ENCODE peak calls at places on chromosomes 16 and 17, in ten cellular contexts. One of them, this sample, is unnamed.

GRCh38 chr17:74601944-74602572 is 10.0 kb upstream of the CD300LD start:
- DNase-seq in sigmoid colon: no peak
- DNase-seq in stomach: no peak
- DNase-seq in GM23338: peak; percentile 67
- DNase-seq in Panc1: peak; percentile 33
- DNase-seq in transverse colon: peak; percentile 23
- DNase-seq in vagina: no peak
- DNase-seq in endothelial cell of umbilical vein: peak; percentile 5
- DNase-seq in HL-60: peak; percentile 62
- DNase-seq in HepG2: peak; percentile 60
- DNase-seq in this sample: no peak

GRCh38 chr17:77246110-77247047 is 105.6 kb downstream of the SEC14L1 start:
- DNase-seq in sigmoid colon: no peak
- DNase-seq in stomach: no peak
- DNase-seq in GM23338: no peak
- DNase-seq in Panc1: no peak
- DNase-seq in transverse colon: peak; percentile 38
- DNase-seq in vagina: no peak
- DNase-seq in endothelial cell of umbilical vein: no peak
- DNase-seq in HL-60: no peak
- DNase-seq in HepG2: no peak
- DNase-seq in this sample: no peak

GRCh38 chr16:84357191-84357651 is 11.1 kb upstream of the ATP2C2 start:
- DNase-seq in sigmoid colon: no peak
- DNase-seq in stomach: no peak
- DNase-seq in GM23338: no peak
- DNase-seq in Panc1: no peak
- DNase-seq in transverse colon: no peak
- DNase-seq in vagina: no peak
- DNase-seq in endothelial cell of umbilical vein: no peak
- DNase-seq in HL-60: peak; percentile 88
- DNase-seq in HepG2: no peak
- DNase-seq in this sample: peak; percentile 50

GRCh38 chr17:62051053-62051452 is 14.0 kb downstream of the MED13 start:
- DNase-seq in sigmoid colon: no peak
- DNase-seq in stomach: no peak
- DNase-seq in GM23338: no peak
- DNase-seq in Panc1: no peak
- DNase-seq in transverse colon: no peak
- DNase-seq in vagina: no peak
- DNase-seq in endothelial cell of umbilical vein: no peak
- DNase-seq in HL-60: no peak
- DNase-seq in HepG2: peak; percentile 33
- DNase-seq in this sample: no peak

GRCh38 chr16:31002252-31002700 is 8.2 kb downstream of the STX1B start:
- DNase-seq in sigmoid colon: no peak
- DNase-seq in stomach: no peak
- DNase-seq in GM23338: no peak
- DNase-seq in Panc1: no peak
- DNase-seq in transverse colon: no peak
- DNase-seq in vagina: no peak
- DNase-seq in endothelial cell of umbilical vein: no peak
- DNase-seq in HL-60: no peak
- DNase-seq in HepG2: no peak
- DNase-seq in this sample: no peak

GRCh38 chr16:85752511-85753420 is 1.9 kb upstream of the C16orf74 start:
- DNase-seq in sigmoid colon: peak; percentile 78
- DNase-seq in stomach: peak; percentile 81
- DNase-seq in GM23338: peak; percentile 71
- DNase-seq in Panc1: no peak
- DNase-seq in transverse colon: peak; percentile 46
- DNase-seq in vagina: no peak
- DNase-seq in endothelial cell of umbilical vein: no peak
- DNase-seq in HL-60: no peak
- DNase-seq in HepG2: peak; percentile 49
- DNase-seq in this sample: peak; percentile 50

GRCh38 chr17:64707077-64707591 is 45.0 kb upstream of the SMURF2 start:
- DNase-seq in sigmoid colon: peak; percentile 96
- DNase-seq in stomach: peak; percentile 77
- DNase-seq in GM23338: peak; percentile 36
- DNase-seq in Panc1: peak; percentile 92
- DNase-seq in transverse colon: peak; percentile 89
- DNase-seq in vagina: peak; percentile 95
- DNase-seq in endothelial cell of umbilical vein: peak; percentile 100
- DNase-seq in HL-60: peak; percentile 87
- DNase-seq in HepG2: peak; percentile 68
- DNase-seq in this sample: peak; percentile 64

GRCh38 chr16:30980068-30980371 is 5.0 kb upstream of the HSD3B7 start:
- DNase-seq in sigmoid colon: no peak
- DNase-seq in stomach: no peak
- DNase-seq in GM23338: no peak
- DNase-seq in Panc1: no peak
- DNase-seq in transverse colon: no peak
- DNase-seq in vagina: no peak
- DNase-seq in endothelial cell of umbilical vein: no peak
- DNase-seq in HL-60: no peak
- DNase-seq in HepG2: no peak
- DNase-seq in this sample: no peak

GRCh38 chr17:28407130-28407973 is 1.3 kb upstream of the SLC46A1 start:
- DNase-seq in sigmoid colon: no peak
- DNase-seq in stomach: no peak
- DNase-seq in GM23338: peak; percentile 68
- DNase-seq in Panc1: no peak
- DNase-seq in transverse colon: no peak
- DNase-seq in vagina: no peak
- DNase-seq in endothelial cell of umbilical vein: no peak
- DNase-seq in HL-60: no peak
- DNase-seq in HepG2: no peak
- DNase-seq in this sample: peak; percentile 59

GRCh38 chr17:28363186-28363585 is 1.8 kb downstream of the SEBOX start:
- DNase-seq in sigmoid colon: no peak
- DNase-seq in stomach: no peak
- DNase-seq in GM23338: no peak
- DNase-seq in Panc1: no peak
- DNase-seq in transverse colon: no peak
- DNase-seq in vagina: no peak
- DNase-seq in endothelial cell of umbilical vein: no peak
- DNase-seq in HL-60: no peak
- DNase-seq in HepG2: no peak
- DNase-seq in this sample: no peak

DNA sequence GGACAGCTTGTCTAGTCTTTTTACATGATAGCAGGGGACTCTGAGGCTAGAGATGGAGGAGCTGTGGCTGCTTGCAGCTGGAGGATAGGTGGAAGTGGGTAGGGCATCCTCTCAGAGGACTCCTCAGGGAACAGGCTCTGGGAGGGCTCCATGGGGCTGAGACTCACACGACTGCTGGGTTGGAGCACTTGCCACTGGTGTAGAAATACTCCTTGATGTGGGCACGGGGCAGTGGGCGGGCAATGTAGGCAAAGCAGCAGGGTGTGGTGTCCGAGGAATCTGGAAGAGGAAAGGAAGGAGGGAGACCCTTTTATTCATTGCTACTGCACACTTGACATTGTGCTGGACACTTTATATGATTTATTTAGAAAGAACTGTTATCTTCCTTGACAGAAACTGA is 1.8 kb downstream of the CCL5 start:
- DNase-seq in sigmoid colon: no peak
- DNase-seq in stomach: no peak
- DNase-seq in GM23338: no peak
- DNase-seq in Panc1: no peak
- DNase-seq in transverse colon: no peak
- DNase-seq in vagina: no peak
- DNase-seq in endothelial cell of umbilical vein: no peak
- DNase-seq in HL-60: no peak
- DNase-seq in HepG2: no peak
- DNase-seq in this sample: no peak
- H3K4me3 ChIP-seq in sigmoid colon: no peak overlapping the region
- H3K4me3 ChIP-seq in stomach: peak overlapping the region; percentile 28
- H3K4me3 ChIP-seq in GM23338: no peak overlapping the region
- H3K4me3 ChIP-seq in Panc1: no peak overlapping the region
- H3K4me3 ChIP-seq in transverse colon: no peak overlapping the region
- H3K4me3 ChIP-seq in vagina: no peak overlapping the region
- H3K4me3 ChIP-seq in endothelial cell of umbilical vein: no peak overlapping the region
- H3K4me3 ChIP-seq in HL-60: no peak overlapping the region
- H3K4me3 ChIP-seq in HepG2: no peak overlapping the region
- H3K4me3 ChIP-seq in this sample: no peak overlapping the region

DNA sequence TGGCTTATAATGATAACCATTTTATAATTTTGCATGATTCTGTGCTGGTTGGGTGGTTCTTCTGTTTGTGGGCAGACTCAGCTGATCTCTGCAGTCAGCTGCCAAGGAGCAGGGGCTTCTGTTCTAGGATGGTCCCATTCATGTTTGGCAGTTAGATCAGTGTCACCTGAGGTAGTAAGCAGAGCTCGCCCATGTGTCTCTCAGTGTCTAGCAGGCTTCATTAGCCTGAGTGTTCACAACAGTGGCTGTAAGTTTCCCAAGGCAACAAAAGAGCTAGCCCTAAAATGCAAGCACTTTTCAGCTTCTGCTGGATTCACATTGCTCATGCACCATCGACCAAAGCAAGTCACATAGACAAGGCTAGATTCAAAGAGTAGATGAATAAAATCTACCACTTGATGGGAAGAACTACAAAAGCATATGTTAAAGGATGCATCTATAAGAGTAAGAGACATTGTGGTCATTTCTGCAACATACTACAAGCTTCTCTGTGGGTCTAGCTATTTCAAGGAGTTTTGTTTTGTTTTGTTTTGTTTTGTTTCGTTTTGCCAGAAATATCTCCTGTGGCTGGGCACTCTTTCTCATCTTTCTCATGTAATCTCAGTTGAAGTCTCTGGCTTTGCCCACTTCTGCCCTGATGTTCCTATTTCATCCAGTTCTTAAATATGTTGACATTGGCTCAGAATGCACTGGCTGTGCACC is 180.8 kb downstream of the HS3ST4 start:
- DNase-seq in sigmoid colon: no peak
- DNase-seq in stomach: no peak
- DNase-seq in GM23338: no peak
- DNase-seq in Panc1: no peak
- DNase-seq in transverse colon: no peak
- DNase-seq in vagina: peak; percentile 27
- DNase-seq in endothelial cell of umbilical vein: no peak
- DNase-seq in HL-60: no peak
- DNase-seq in HepG2: no peak
- DNase-seq in this sample: no peak
- TF ChIP-seq POLR2AphosphoS5 in sigmoid colon: no peak
- TF ChIP-seq POLR2AphosphoS5 in stomach: no peak
- TF ChIP-seq POLR2AphosphoS5 in GM23338: no peak
- TF ChIP-seq POLR2AphosphoS5 in Panc1: no peak
- TF ChIP-seq POLR2AphosphoS5 in transverse colon: no peak
- TF ChIP-seq POLR2AphosphoS5 in vagina: no peak
- TF ChIP-seq POLR2AphosphoS5 in endothelial cell of umbilical vein: no peak
- TF ChIP-seq POLR2AphosphoS5 in HL-60: no peak
- TF ChIP-seq POLR2AphosphoS5 in HepG2: no peak
- TF ChIP-seq POLR2AphosphoS5 in this sample: no peak

DNA sequence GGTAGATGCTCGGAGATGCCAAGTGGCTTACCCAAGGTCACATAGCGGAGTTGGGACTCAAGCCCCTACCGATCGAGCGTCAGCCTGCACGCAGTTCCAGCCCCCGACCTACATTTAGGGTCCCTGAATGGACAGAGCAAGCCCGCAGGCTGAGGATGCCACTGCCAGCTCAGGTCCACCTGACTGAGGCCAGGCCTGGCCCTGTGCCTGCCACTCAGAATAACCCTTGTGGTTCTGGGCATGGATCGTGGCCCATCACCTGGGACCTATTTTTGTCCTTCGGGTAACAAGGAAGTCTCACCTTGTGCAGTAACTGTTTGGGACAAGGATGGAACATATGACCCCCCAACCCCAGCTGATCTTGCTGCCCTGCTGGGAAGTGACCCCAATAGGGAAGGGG is 17.1 kb downstream of the CDH16 start:
- DNase-seq in sigmoid colon: peak; percentile 66
- DNase-seq in stomach: no peak
- DNase-seq in GM23338: no peak
- DNase-seq in Panc1: no peak
- DNase-seq in transverse colon: no peak
- DNase-seq in vagina: no peak
- DNase-seq in endothelial cell of umbilical vein: no peak
- DNase-seq in HL-60: no peak
- DNase-seq in HepG2: no peak
- DNase-seq in this sample: no peak
- H3K27ac ChIP-seq in sigmoid colon: peak overlapping the region; percentile 96
- H3K27ac ChIP-seq in stomach: no peak overlapping the region
- H3K27ac ChIP-seq in GM23338: no peak overlapping the region
- H3K27ac ChIP-seq in Panc1: no peak overlapping the region
- H3K27ac ChIP-seq in transverse colon: peak overlapping the region; percentile 75
- H3K27ac ChIP-seq in vagina: peak overlapping the region; percentile 91
- H3K27ac ChIP-seq in endothelial cell of umbilical vein: no peak overlapping the region
- H3K27ac ChIP-seq in HL-60: no peak overlapping the region
- H3K27ac ChIP-seq in HepG2: no peak overlapping the region
- H3K27ac ChIP-seq in this sample: peak overlapping the region; percentile 73

GRCh38 chr16:66871840-66872239 is 8.5 kb upstream of the PDP2 start:
- DNase-seq in sigmoid colon: no peak
- DNase-seq in stomach: no peak
- DNase-seq in GM23338: no peak
- DNase-seq in Panc1: no peak
- DNase-seq in transverse colon: peak; percentile 79
- DNase-seq in vagina: no peak
- DNase-seq in endothelial cell of umbilical vein: no peak
- DNase-seq in HL-60: no peak
- DNase-seq in HepG2: no peak
- DNase-seq in this sample: no peak

GRCh38 chr16:66874079-66874775 is 6.1 kb upstream of the PDP2 start:
- DNase-seq in sigmoid colon: no peak
- DNase-seq in stomach: no peak
- DNase-seq in GM23338: peak; percentile 16
- DNase-seq in Panc1: no peak
- DNase-seq in transverse colon: no peak
- DNase-seq in vagina: no peak
- DNase-seq in endothelial cell of umbilical vein: no peak
- DNase-seq in HL-60: no peak
- DNase-seq in HepG2: no peak
- DNase-seq in this sample: no peak

GRCh38 chr16:66873685-66874055 is 6.6 kb upstream of the PDP2 start:
- DNase-seq in sigmoid colon: no peak
- DNase-seq in stomach: no peak
- DNase-seq in GM23338: peak; percentile 15
- DNase-seq in Panc1: no peak
- DNase-seq in transverse colon: no peak
- DNase-seq in vagina: no peak
- DNase-seq in endothelial cell of umbilical vein: no peak
- DNase-seq in HL-60: peak; percentile 54
- DNase-seq in HepG2: no peak
- DNase-seq in this sample: no peak

GRCh38 chr16:66872927-66873684 is 7.2 kb upstream of the PDP2 start:
- DNase-seq in sigmoid colon: peak; percentile 93
- DNase-seq in stomach: peak; percentile 91
- DNase-seq in GM23338: peak; percentile 94
- DNase-seq in Panc1: peak; percentile 86
- DNase-seq in transverse colon: peak; percentile 94
- DNase-seq in vagina: no peak
- DNase-seq in endothelial cell of umbilical vein: peak; percentile 96
- DNase-seq in HL-60: peak; percentile 99
- DNase-seq in HepG2: peak; percentile 77
- DNase-seq in this sample: peak; percentile 74

DNA sequence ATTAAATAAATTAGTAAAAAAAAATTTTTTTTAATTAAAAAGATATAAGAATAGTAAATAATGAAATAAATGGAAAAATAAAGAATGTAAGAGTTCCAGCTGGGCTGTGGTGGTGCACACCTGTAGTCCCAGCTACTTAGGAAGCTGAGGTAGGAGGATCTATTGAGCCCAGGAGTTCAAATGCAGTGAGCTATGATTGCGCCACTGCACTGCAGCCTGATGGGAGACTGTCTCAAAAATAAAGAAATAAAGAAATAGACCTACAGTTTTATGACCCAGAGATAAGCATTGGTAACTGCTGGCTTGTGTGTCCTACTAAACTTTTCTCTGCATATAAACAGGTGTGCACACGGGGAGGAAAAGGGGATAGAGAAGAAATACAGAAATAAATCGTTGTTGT is 7.8 kb upstream of the PDP2 start:
- DNase-seq in sigmoid colon: no peak
- DNase-seq in stomach: no peak
- DNase-seq in GM23338: no peak
- DNase-seq in Panc1: no peak
- DNase-seq in transverse colon: no peak
- DNase-seq in vagina: no peak
- DNase-seq in endothelial cell of umbilical vein: no peak
- DNase-seq in HL-60: peak; percentile 43
- DNase-seq in HepG2: no peak
- DNase-seq in this sample: no peak
- H3K4me3 ChIP-seq in sigmoid colon: peak overlapping the region; percentile 35
- H3K4me3 ChIP-seq in stomach: no peak overlapping the region
- H3K4me3 ChIP-seq in GM23338: peak overlapping the region; percentile 61
- H3K4me3 ChIP-seq in Panc1: peak overlapping the region; percentile 37
- H3K4me3 ChIP-seq in transverse colon: peak overlapping the region; percentile 28
- H3K4me3 ChIP-seq in vagina: peak overlapping the region; percentile 31
- H3K4me3 ChIP-seq in endothelial cell of umbilical vein: no peak overlapping the region
- H3K4me3 ChIP-seq in HL-60: peak overlapping the region; percentile 39
- H3K4me3 ChIP-seq in HepG2: peak overlapping the region; percentile 18
- H3K4me3 ChIP-seq in this sample: peak overlapping the region; percentile 22